ENCODE peak calls at places on chromosomes 6 and 20, in ten cellular contexts. One of them, this sample, is unnamed.

GRCh38 chr6:20564269-20564668 is 30.0 kb downstream of the CDKAL1 start:
- DNase-seq in SK-N-SH: no peak
- DNase-seq in upper lobe of right lung: no peak
- DNase-seq in A549: no peak
- DNase-seq in progenitor cell of endocrine pancreas: no peak
- DNase-seq in cardiac fibroblast: peak
- DNase-seq in neural crest cell: no peak
- DNase-seq in AG04450: no peak
- DNase-seq in MM.1S: peak
- DNase-seq in endothelial cell: no peak
- DNase-seq in this sample: peak

GRCh38 chr6:45486739-45487138 is 109.0 kb upstream of the SUPT3H start:
- DNase-seq in SK-N-SH: no peak
- DNase-seq in upper lobe of right lung: no peak
- DNase-seq in A549: no peak
- DNase-seq in progenitor cell of endocrine pancreas: no peak
- DNase-seq in cardiac fibroblast: no peak
- DNase-seq in neural crest cell: no peak
- DNase-seq in AG04450: no peak
- DNase-seq in MM.1S: peak
- DNase-seq in endothelial cell: no peak
- DNase-seq in this sample: no peak

GRCh38 chr6:31888281-31889258 is 8.9 kb downstream of the EHMT2 start:
- DNase-seq in SK-N-SH: peak
- DNase-seq in upper lobe of right lung: peak
- DNase-seq in A549: no peak
- DNase-seq in progenitor cell of endocrine pancreas: peak
- DNase-seq in cardiac fibroblast: peak
- DNase-seq in neural crest cell: peak
- DNase-seq in AG04450: no peak
- DNase-seq in MM.1S: no peak
- DNase-seq in endothelial cell: peak
- DNase-seq in this sample: no peak

GRCh38 chr6:26195376-26195923 is 108.2 kb downstream of the HFE start:
- DNase-seq in SK-N-SH: peak
- DNase-seq in upper lobe of right lung: peak
- DNase-seq in A549: no peak
- DNase-seq in progenitor cell of endocrine pancreas: no peak
- DNase-seq in cardiac fibroblast: peak
- DNase-seq in neural crest cell: peak
- DNase-seq in AG04450: peak
- DNase-seq in MM.1S: peak
- DNase-seq in endothelial cell: peak
- DNase-seq in this sample: peak

GRCh38 chr6:106629103-106629858 is at the start of the genes QRSL1 and RTN4IP1:
- DNase-seq in SK-N-SH: peak
- DNase-seq in upper lobe of right lung: peak
- DNase-seq in A549: peak
- DNase-seq in progenitor cell of endocrine pancreas: peak
- DNase-seq in cardiac fibroblast: peak
- DNase-seq in neural crest cell: peak
- DNase-seq in AG04450: peak
- DNase-seq in MM.1S: peak
- DNase-seq in endothelial cell: peak
- DNase-seq in this sample: peak

GRCh38 chr6:79377047-79377446 is 142.6 kb upstream of the HMGN3 start:
- DNase-seq in SK-N-SH: no peak
- DNase-seq in upper lobe of right lung: no peak
- DNase-seq in A549: no peak
- DNase-seq in progenitor cell of endocrine pancreas: no peak
- DNase-seq in cardiac fibroblast: peak
- DNase-seq in neural crest cell: no peak
- DNase-seq in AG04450: no peak
- DNase-seq in MM.1S: no peak
- DNase-seq in endothelial cell: no peak
- DNase-seq in this sample: peak

GRCh38 chr20:32577657-32578056 is 7.5 kb downstream of the NOL4L start:
- DNase-seq in SK-N-SH: no peak
- DNase-seq in upper lobe of right lung: no peak
- DNase-seq in A549: no peak
- DNase-seq in progenitor cell of endocrine pancreas: no peak
- DNase-seq in cardiac fibroblast: peak
- DNase-seq in neural crest cell: no peak
- DNase-seq in AG04450: no peak
- DNase-seq in MM.1S: no peak
- DNase-seq in endothelial cell: no peak
- DNase-seq in this sample: no peak

GRCh38 chr20:6704132-6704861 is 63.2 kb upstream of the BMP2 start:
- DNase-seq in SK-N-SH: no peak
- DNase-seq in upper lobe of right lung: no peak
- DNase-seq in A549: peak
- DNase-seq in progenitor cell of endocrine pancreas: no peak
- DNase-seq in cardiac fibroblast: peak
- DNase-seq in neural crest cell: no peak
- DNase-seq in AG04450: peak
- DNase-seq in MM.1S: no peak
- DNase-seq in endothelial cell: no peak
- DNase-seq in this sample: peak

GRCh38 chr20:50244352-50245149 is 53.9 kb downstream of the CEBPB start:
- DNase-seq in SK-N-SH: no peak
- DNase-seq in upper lobe of right lung: no peak
- DNase-seq in A549: no peak
- DNase-seq in progenitor cell of endocrine pancreas: no peak
- DNase-seq in cardiac fibroblast: no peak
- DNase-seq in neural crest cell: no peak
- DNase-seq in AG04450: no peak
- DNase-seq in MM.1S: no peak
- DNase-seq in endothelial cell: no peak
- DNase-seq in this sample: peak

GRCh38 chr6:169200931-169201514 is 52.6 kb downstream of the THBS2 start:
- DNase-seq in SK-N-SH: no peak
- DNase-seq in upper lobe of right lung: no peak
- DNase-seq in A549: no peak
- DNase-seq in progenitor cell of endocrine pancreas: no peak
- DNase-seq in cardiac fibroblast: no peak
- DNase-seq in neural crest cell: no peak
- DNase-seq in AG04450: no peak
- DNase-seq in MM.1S: no peak
- DNase-seq in endothelial cell: no peak
- DNase-seq in this sample: no peak

GRCh38 chr6:22575190-22575589 is 5.8 kb downstream of the HDGFL1 start:
- DNase-seq in SK-N-SH: no peak
- DNase-seq in upper lobe of right lung: no peak
- DNase-seq in A549: no peak
- DNase-seq in progenitor cell of endocrine pancreas: no peak
- DNase-seq in cardiac fibroblast: no peak
- DNase-seq in neural crest cell: no peak
- DNase-seq in AG04450: no peak
- DNase-seq in MM.1S: no peak
- DNase-seq in endothelial cell: no peak
- DNase-seq in this sample: no peak

GRCh38 chr20:50995506-50995905 is 27.4 kb downstream of the KCNG1 start:
- DNase-seq in SK-N-SH: no peak
- DNase-seq in upper lobe of right lung: no peak
- DNase-seq in A549: no peak
- DNase-seq in progenitor cell of endocrine pancreas: no peak
- DNase-seq in cardiac fibroblast: peak
- DNase-seq in neural crest cell: no peak
- DNase-seq in AG04450: no peak
- DNase-seq in MM.1S: no peak
- DNase-seq in endothelial cell: no peak
- DNase-seq in this sample: no peak

GRCh38 chr6:20182926-20183521 is 29.2 kb downstream of the MBOAT1 start:
- DNase-seq in SK-N-SH: no peak
- DNase-seq in upper lobe of right lung: peak
- DNase-seq in A549: no peak
- DNase-seq in progenitor cell of endocrine pancreas: no peak
- DNase-seq in cardiac fibroblast: no peak
- DNase-seq in neural crest cell: no peak
- DNase-seq in AG04450: no peak
- DNase-seq in MM.1S: no peak
- DNase-seq in endothelial cell: no peak
- DNase-seq in this sample: peak

GRCh38 chr20:52896348-52896747 is 75.8 kb upstream of the TSHZ2 start:
- DNase-seq in SK-N-SH: no peak
- DNase-seq in upper lobe of right lung: no peak
- DNase-seq in A549: no peak
- DNase-seq in progenitor cell of endocrine pancreas: no peak
- DNase-seq in cardiac fibroblast: no peak
- DNase-seq in neural crest cell: no peak
- DNase-seq in AG04450: no peak
- DNase-seq in MM.1S: no peak
- DNase-seq in endothelial cell: no peak
- DNase-seq in this sample: no peak

GRCh38 chr6:18990313-18990978 is 603.3 kb downstream of the RNF144B start:
- DNase-seq in SK-N-SH: peak
- DNase-seq in upper lobe of right lung: peak
- DNase-seq in A549: peak
- DNase-seq in progenitor cell of endocrine pancreas: peak
- DNase-seq in cardiac fibroblast: peak
- DNase-seq in neural crest cell: peak
- DNase-seq in AG04450: no peak
- DNase-seq in MM.1S: peak
- DNase-seq in endothelial cell: peak
- DNase-seq in this sample: peak
- TF ChIP-seq CTCF in SK-N-SH: peak
- TF ChIP-seq CTCF in upper lobe of right lung: peak
- TF ChIP-seq CTCF in A549: peak
- TF ChIP-seq CTCF in progenitor cell of endocrine pancreas: peak
- TF ChIP-seq CTCF in cardiac fibroblast: peak
- TF ChIP-seq CTCF in neural crest cell: peak
- TF ChIP-seq CTCF in AG04450: peak
- TF ChIP-seq CTCF in MM.1S: peak
- TF ChIP-seq CTCF in endothelial cell: peak
- TF ChIP-seq CTCF in this sample: peak

GRCh38 chr6:33205172-33206026 is 944 bp downstream of the HSD17B8 start:
- DNase-seq in SK-N-SH: peak
- DNase-seq in upper lobe of right lung: no peak
- DNase-seq in A549: peak
- DNase-seq in progenitor cell of endocrine pancreas: no peak
- DNase-seq in cardiac fibroblast: no peak
- DNase-seq in neural crest cell: no peak
- DNase-seq in AG04450: no peak
- DNase-seq in MM.1S: peak
- DNase-seq in endothelial cell: no peak
- DNase-seq in this sample: peak
- TF ChIP-seq CTCF in SK-N-SH: peak
- TF ChIP-seq CTCF in upper lobe of right lung: no peak
- TF ChIP-seq CTCF in A549: no peak
- TF ChIP-seq CTCF in progenitor cell of endocrine pancreas: no peak
- TF ChIP-seq CTCF in cardiac fibroblast: no peak
- TF ChIP-seq CTCF in neural crest cell: no peak
- TF ChIP-seq CTCF in AG04450: no peak
- TF ChIP-seq CTCF in MM.1S: peak
- TF ChIP-seq CTCF in endothelial cell: no peak
- TF ChIP-seq CTCF in this sample: peak

GRCh38 chr6:158706369-158706982 is 56.6 kb downstream of the SYTL3 start:
- DNase-seq in SK-N-SH: peak
- DNase-seq in upper lobe of right lung: peak
- DNase-seq in A549: peak
- DNase-seq in progenitor cell of endocrine pancreas: no peak
- DNase-seq in cardiac fibroblast: peak
- DNase-seq in neural crest cell: peak
- DNase-seq in AG04450: no peak
- DNase-seq in MM.1S: no peak
- DNase-seq in endothelial cell: peak
- DNase-seq in this sample: peak
- TF ChIP-seq CTCF in SK-N-SH: peak
- TF ChIP-seq CTCF in upper lobe of right lung: peak
- TF ChIP-seq CTCF in A549: peak
- TF ChIP-seq CTCF in progenitor cell of endocrine pancreas: peak
- TF ChIP-seq CTCF in cardiac fibroblast: peak
- TF ChIP-seq CTCF in neural crest cell: peak
- TF ChIP-seq CTCF in AG04450: peak
- TF ChIP-seq CTCF in MM.1S: no peak
- TF ChIP-seq CTCF in endothelial cell: peak
- TF ChIP-seq CTCF in this sample: peak

DNA sequence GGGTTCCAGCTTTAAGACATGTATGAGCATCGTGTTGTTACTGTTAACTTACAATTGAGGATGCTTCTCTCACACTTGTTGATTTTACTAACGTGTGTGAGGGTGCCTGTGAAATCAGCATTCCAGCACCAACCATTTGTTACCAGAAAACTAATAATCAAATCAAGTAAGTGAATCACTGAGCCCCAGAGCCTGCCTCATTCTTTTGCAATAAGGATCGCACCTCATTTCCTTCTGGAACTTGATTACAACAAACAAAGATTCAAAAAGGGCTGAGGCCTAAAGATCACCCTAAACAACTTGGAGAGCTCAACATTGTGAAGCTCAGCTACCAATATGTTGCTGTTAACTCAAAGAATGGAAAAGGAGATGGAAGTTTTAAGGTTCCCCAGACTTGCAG is 274.8 kb downstream of the TFAP2A start:
- DNase-seq in SK-N-SH: no peak
- DNase-seq in upper lobe of right lung: no peak
- DNase-seq in A549: no peak
- DNase-seq in progenitor cell of endocrine pancreas: no peak
- DNase-seq in cardiac fibroblast: no peak
- DNase-seq in neural crest cell: no peak
- DNase-seq in AG04450: no peak
- DNase-seq in MM.1S: no peak
- DNase-seq in endothelial cell: no peak
- DNase-seq in this sample: peak
- TF ChIP-seq CTCF in SK-N-SH: no peak
- TF ChIP-seq CTCF in upper lobe of right lung: no peak
- TF ChIP-seq CTCF in A549: no peak
- TF ChIP-seq CTCF in progenitor cell of endocrine pancreas: no peak
- TF ChIP-seq CTCF in cardiac fibroblast: no peak
- TF ChIP-seq CTCF in neural crest cell: no peak
- TF ChIP-seq CTCF in AG04450: no peak
- TF ChIP-seq CTCF in MM.1S: no peak
- TF ChIP-seq CTCF in endothelial cell: no peak
- TF ChIP-seq CTCF in this sample: no peak

GRCh38 chr6:33955566-33955965 is 151.8 kb upstream of the MLN start:
- DNase-seq in SK-N-SH: no peak
- DNase-seq in upper lobe of right lung: peak
- DNase-seq in A549: no peak
- DNase-seq in progenitor cell of endocrine pancreas: no peak
- DNase-seq in cardiac fibroblast: no peak
- DNase-seq in neural crest cell: no peak
- DNase-seq in AG04450: no peak
- DNase-seq in MM.1S: no peak
- DNase-seq in endothelial cell: no peak
- DNase-seq in this sample: no peak
- TF ChIP-seq CTCF in SK-N-SH: no peak
- TF ChIP-seq CTCF in upper lobe of right lung: no peak
- TF ChIP-seq CTCF in A549: no peak
- TF ChIP-seq CTCF in progenitor cell of endocrine pancreas: no peak
- TF ChIP-seq CTCF in cardiac fibroblast: no peak
- TF ChIP-seq CTCF in neural crest cell: no peak
- TF ChIP-seq CTCF in AG04450: no peak
- TF ChIP-seq CTCF in MM.1S: no peak
- TF ChIP-seq CTCF in endothelial cell: no peak
- TF ChIP-seq CTCF in this sample: no peak